ENCODE peak calls at places on chromosomes 1 and 21, in nine cellular contexts. One of them, this sample, is unnamed.

GRCh38 chr1:153058154-153058553 is 842 bp upstream of the SPRR2A start:
- DNase-seq in CD4-positive, CD25-positive, alpha-beta regulatory T cell: no peak
- DNase-seq in HuH-7: no peak
- DNase-seq in head of caudate nucleus: no peak
- DNase-seq in D341Med: no peak
- DNase-seq in GM10248: no peak
- DNase-seq in transverse colon: no peak
- DNase-seq in activated effector memory CD4-positive, alpha-beta T cell treated with anti-CD3 and anti-CD28 coated beads, Interleukin-2, amount 50 U/mL, for 16 hours: no peak
- DNase-seq in NCI-H1694: no peak
- DNase-seq in this sample: no peak

GRCh38 chr1:201054030-201054635 is 30.6 kb upstream of the KIF21B start:
- DNase-seq in CD4-positive, CD25-positive, alpha-beta regulatory T cell: no peak
- DNase-seq in head of caudate nucleus: no peak
- DNase-seq in activated effector memory CD4-positive, alpha-beta T cell treated with anti-CD3 and anti-CD28 coated beads, Interleukin-2, amount 50 U/mL, for 16 hours: no peak
- DNase-seq in transverse colon: no peak
- DNase-seq in NCI-H1694: no peak
- DNase-seq in HuH-7: no peak
- DNase-seq in D341Med: no peak
- DNase-seq in GM10248: no peak
- DNase-seq in this sample: no peak

GRCh38 chr1:51237714-51238403 is 1.8 kb downstream of the RNF11 start:
- DNase-seq in NCI-H1694: no peak
- DNase-seq in transverse colon: no peak
- DNase-seq in GM10248: no peak
- DNase-seq in CD4-positive, CD25-positive, alpha-beta regulatory T cell: peak
- DNase-seq in HuH-7: no peak
- DNase-seq in D341Med: peak
- DNase-seq in head of caudate nucleus: no peak
- DNase-seq in activated effector memory CD4-positive, alpha-beta T cell treated with anti-CD3 and anti-CD28 coated beads, Interleukin-2, amount 50 U/mL, for 16 hours: no peak
- DNase-seq in this sample: peak

GRCh38 chr1:210654176-210654786 is 325.6 kb downstream of the HHAT start:
- DNase-seq in CD4-positive, CD25-positive, alpha-beta regulatory T cell: peak
- DNase-seq in D341Med: no peak
- DNase-seq in HuH-7: no peak
- DNase-seq in activated effector memory CD4-positive, alpha-beta T cell treated with anti-CD3 and anti-CD28 coated beads, Interleukin-2, amount 50 U/mL, for 16 hours: no peak
- DNase-seq in transverse colon: no peak
- DNase-seq in NCI-H1694: no peak
- DNase-seq in GM10248: no peak
- DNase-seq in head of caudate nucleus: no peak
- DNase-seq in this sample: no peak

GRCh38 chr1:25204797-25205441 is 27.4 kb downstream of the SYF2 start:
- DNase-seq in transverse colon: no peak
- DNase-seq in head of caudate nucleus: no peak
- DNase-seq in HuH-7: peak
- DNase-seq in GM10248: peak
- DNase-seq in CD4-positive, CD25-positive, alpha-beta regulatory T cell: peak
- DNase-seq in NCI-H1694: peak
- DNase-seq in activated effector memory CD4-positive, alpha-beta T cell treated with anti-CD3 and anti-CD28 coated beads, Interleukin-2, amount 50 U/mL, for 16 hours: no peak
- DNase-seq in D341Med: peak
- DNase-seq in this sample: peak

GRCh38 chr1:170219163-170219562 is 73.4 kb downstream of the NTMT2 start:
- DNase-seq in D341Med: no peak
- DNase-seq in HuH-7: no peak
- DNase-seq in NCI-H1694: no peak
- DNase-seq in CD4-positive, CD25-positive, alpha-beta regulatory T cell: no peak
- DNase-seq in activated effector memory CD4-positive, alpha-beta T cell treated with anti-CD3 and anti-CD28 coated beads, Interleukin-2, amount 50 U/mL, for 16 hours: no peak
- DNase-seq in transverse colon: no peak
- DNase-seq in head of caudate nucleus: no peak
- DNase-seq in GM10248: no peak
- DNase-seq in this sample: no peak

GRCh38 chr21:45514311-45515021 is 27.8 kb downstream of the SLC19A1 start:
- DNase-seq in D341Med: no peak
- DNase-seq in activated effector memory CD4-positive, alpha-beta T cell treated with anti-CD3 and anti-CD28 coated beads, Interleukin-2, amount 50 U/mL, for 16 hours: no peak
- DNase-seq in CD4-positive, CD25-positive, alpha-beta regulatory T cell: no peak
- DNase-seq in head of caudate nucleus: peak
- DNase-seq in NCI-H1694: no peak
- DNase-seq in GM10248: no peak
- DNase-seq in HuH-7: no peak
- DNase-seq in transverse colon: no peak
- DNase-seq in this sample: no peak

GRCh38 chr21:46661211-46661625 is 25.7 kb downstream of the PRMT2 start:
- DNase-seq in head of caudate nucleus: peak
- DNase-seq in activated effector memory CD4-positive, alpha-beta T cell treated with anti-CD3 and anti-CD28 coated beads, Interleukin-2, amount 50 U/mL, for 16 hours: no peak
- DNase-seq in GM10248: peak
- DNase-seq in CD4-positive, CD25-positive, alpha-beta regulatory T cell: peak
- DNase-seq in NCI-H1694: no peak
- DNase-seq in D341Med: peak
- DNase-seq in HuH-7: no peak
- DNase-seq in transverse colon: peak
- DNase-seq in this sample: peak

GRCh38 chr1:45870500-45870899 is 67.1 kb downstream of the MAST2 start:
- DNase-seq in CD4-positive, CD25-positive, alpha-beta regulatory T cell: no peak
- DNase-seq in NCI-H1694: no peak
- DNase-seq in transverse colon: no peak
- DNase-seq in head of caudate nucleus: no peak
- DNase-seq in D341Med: no peak
- DNase-seq in HuH-7: no peak
- DNase-seq in GM10248: no peak
- DNase-seq in activated effector memory CD4-positive, alpha-beta T cell treated with anti-CD3 and anti-CD28 coated beads, Interleukin-2, amount 50 U/mL, for 16 hours: no peak
- DNase-seq in this sample: no peak

GRCh38 chr1:79204774-79205173 is 198.2 kb upstream of the ADGRL4 start:
- DNase-seq in D341Med: no peak
- DNase-seq in transverse colon: no peak
- DNase-seq in GM10248: no peak
- DNase-seq in activated effector memory CD4-positive, alpha-beta T cell treated with anti-CD3 and anti-CD28 coated beads, Interleukin-2, amount 50 U/mL, for 16 hours: no peak
- DNase-seq in NCI-H1694: no peak
- DNase-seq in head of caudate nucleus: no peak
- DNase-seq in HuH-7: no peak
- DNase-seq in CD4-positive, CD25-positive, alpha-beta regulatory T cell: no peak
- DNase-seq in this sample: no peak

GRCh38 chr1:20426923-20427322 is 59.1 kb downstream of the CAMK2N1 start:
- DNase-seq in GM10248: no peak
- DNase-seq in HuH-7: no peak
- DNase-seq in head of caudate nucleus: no peak
- DNase-seq in transverse colon: no peak
- DNase-seq in D341Med: no peak
- DNase-seq in activated effector memory CD4-positive, alpha-beta T cell treated with anti-CD3 and anti-CD28 coated beads, Interleukin-2, amount 50 U/mL, for 16 hours: no peak
- DNase-seq in CD4-positive, CD25-positive, alpha-beta regulatory T cell: peak
- DNase-seq in NCI-H1694: no peak
- DNase-seq in this sample: peak

GRCh38 chr21:30497065-30497464 is at the start of gene KRTAP19-4:
- DNase-seq in head of caudate nucleus: no peak
- DNase-seq in CD4-positive, CD25-positive, alpha-beta regulatory T cell: no peak
- DNase-seq in transverse colon: no peak
- DNase-seq in activated effector memory CD4-positive, alpha-beta T cell treated with anti-CD3 and anti-CD28 coated beads, Interleukin-2, amount 50 U/mL, for 16 hours: no peak
- DNase-seq in HuH-7: no peak
- DNase-seq in NCI-H1694: no peak
- DNase-seq in D341Med: no peak
- DNase-seq in GM10248: no peak
- DNase-seq in this sample: no peak

GRCh38 chr1:232880354-232880753 is 70.1 kb upstream of the NTPCR start:
- DNase-seq in GM10248: no peak
- DNase-seq in HuH-7: peak
- DNase-seq in activated effector memory CD4-positive, alpha-beta T cell treated with anti-CD3 and anti-CD28 coated beads, Interleukin-2, amount 50 U/mL, for 16 hours: no peak
- DNase-seq in CD4-positive, CD25-positive, alpha-beta regulatory T cell: peak
- DNase-seq in head of caudate nucleus: peak
- DNase-seq in D341Med: peak
- DNase-seq in NCI-H1694: peak
- DNase-seq in transverse colon: peak
- DNase-seq in this sample: peak

GRCh38 chr1:77016371-77016770 is 149.1 kb downstream of the ST6GALNAC5 start:
- DNase-seq in head of caudate nucleus: no peak
- DNase-seq in HuH-7: no peak
- DNase-seq in transverse colon: no peak
- DNase-seq in GM10248: no peak
- DNase-seq in activated effector memory CD4-positive, alpha-beta T cell treated with anti-CD3 and anti-CD28 coated beads, Interleukin-2, amount 50 U/mL, for 16 hours: no peak
- DNase-seq in NCI-H1694: peak
- DNase-seq in CD4-positive, CD25-positive, alpha-beta regulatory T cell: no peak
- DNase-seq in D341Med: peak
- DNase-seq in this sample: no peak

GRCh38 chr1:178599745-178600144 is 86.8 kb downstream of the TEX35 start:
- DNase-seq in activated effector memory CD4-positive, alpha-beta T cell treated with anti-CD3 and anti-CD28 coated beads, Interleukin-2, amount 50 U/mL, for 16 hours: no peak
- DNase-seq in NCI-H1694: no peak
- DNase-seq in transverse colon: no peak
- DNase-seq in GM10248: no peak
- DNase-seq in CD4-positive, CD25-positive, alpha-beta regulatory T cell: no peak
- DNase-seq in D341Med: no peak
- DNase-seq in HuH-7: no peak
- DNase-seq in head of caudate nucleus: no peak
- DNase-seq in this sample: no peak

GRCh38 chr1:110083453-110084225 is 13.2 kb upstream of the ALX3 start:
- DNase-seq in NCI-H1694: no peak
- DNase-seq in transverse colon: no peak
- DNase-seq in head of caudate nucleus: no peak
- DNase-seq in D341Med: no peak
- DNase-seq in GM10248: no peak
- DNase-seq in activated effector memory CD4-positive, alpha-beta T cell treated with anti-CD3 and anti-CD28 coated beads, Interleukin-2, amount 50 U/mL, for 16 hours: no peak
- DNase-seq in CD4-positive, CD25-positive, alpha-beta regulatory T cell: no peak
- DNase-seq in HuH-7: no peak
- DNase-seq in this sample: peak

GRCh38 chr1:116207126-116207735 is 96.0 kb downstream of the MAB21L3 start:
- DNase-seq in transverse colon: no peak
- DNase-seq in HuH-7: no peak
- DNase-seq in CD4-positive, CD25-positive, alpha-beta regulatory T cell: no peak
- DNase-seq in head of caudate nucleus: no peak
- DNase-seq in activated effector memory CD4-positive, alpha-beta T cell treated with anti-CD3 and anti-CD28 coated beads, Interleukin-2, amount 50 U/mL, for 16 hours: no peak
- DNase-seq in NCI-H1694: no peak
- DNase-seq in D341Med: no peak
- DNase-seq in GM10248: no peak
- DNase-seq in this sample: no peak

GRCh38 chr1:6108937-6109636 is 63.4 kb downstream of the KCNAB2 start:
- DNase-seq in D341Med: peak
- DNase-seq in NCI-H1694: peak
- DNase-seq in activated effector memory CD4-positive, alpha-beta T cell treated with anti-CD3 and anti-CD28 coated beads, Interleukin-2, amount 50 U/mL, for 16 hours: peak
- DNase-seq in GM10248: peak
- DNase-seq in transverse colon: peak
- DNase-seq in CD4-positive, CD25-positive, alpha-beta regulatory T cell: peak
- DNase-seq in HuH-7: peak
- DNase-seq in head of caudate nucleus: no peak
- DNase-seq in this sample: peak

GRCh38 chr21:35189077-35189863 is 140.2 kb upstream of the RUNX1 start:
- DNase-seq in D341Med: no peak
- DNase-seq in transverse colon: no peak
- DNase-seq in GM10248: peak
- DNase-seq in CD4-positive, CD25-positive, alpha-beta regulatory T cell: no peak
- DNase-seq in activated effector memory CD4-positive, alpha-beta T cell treated with anti-CD3 and anti-CD28 coated beads, Interleukin-2, amount 50 U/mL, for 16 hours: no peak
- DNase-seq in head of caudate nucleus: no peak
- DNase-seq in NCI-H1694: no peak
- DNase-seq in HuH-7: no peak
- DNase-seq in this sample: peak

GRCh38 chr21:41659791-41660560 is 106.9 kb downstream of the RIPK4 start:
- DNase-seq in activated effector memory CD4-positive, alpha-beta T cell treated with anti-CD3 and anti-CD28 coated beads, Interleukin-2, amount 50 U/mL, for 16 hours: no peak
- DNase-seq in transverse colon: no peak
- DNase-seq in CD4-positive, CD25-positive, alpha-beta regulatory T cell: no peak
- DNase-seq in HuH-7: no peak
- DNase-seq in head of caudate nucleus: no peak
- DNase-seq in NCI-H1694: no peak
- DNase-seq in GM10248: no peak
- DNase-seq in D341Med: peak
- DNase-seq in this sample: peak

GRCh38 chr1:15758537-15758936 is at the start of gene FBLIM1:
- DNase-seq in CD4-positive, CD25-positive, alpha-beta regulatory T cell: no peak
- DNase-seq in transverse colon: no peak
- DNase-seq in D341Med: peak
- DNase-seq in head of caudate nucleus: no peak
- DNase-seq in activated effector memory CD4-positive, alpha-beta T cell treated with anti-CD3 and anti-CD28 coated beads, Interleukin-2, amount 50 U/mL, for 16 hours: no peak
- DNase-seq in HuH-7: no peak
- DNase-seq in GM10248: no peak
- DNase-seq in NCI-H1694: no peak
- DNase-seq in this sample: peak

GRCh38 chr21:33836408-33836807 is 79.2 kb downstream of the ATP5PO start:
- DNase-seq in CD4-positive, CD25-positive, alpha-beta regulatory T cell: no peak
- DNase-seq in GM10248: no peak
- DNase-seq in HuH-7: no peak
- DNase-seq in transverse colon: no peak
- DNase-seq in D341Med: no peak
- DNase-seq in head of caudate nucleus: no peak
- DNase-seq in NCI-H1694: no peak
- DNase-seq in activated effector memory CD4-positive, alpha-beta T cell treated with anti-CD3 and anti-CD28 coated beads, Interleukin-2, amount 50 U/mL, for 16 hours: no peak
- DNase-seq in this sample: no peak

GRCh38 chr1:151972533-151973270 is 21.0 kb downstream of the S100A10 start:
- DNase-seq in HuH-7: no peak
- DNase-seq in GM10248: no peak
- DNase-seq in CD4-positive, CD25-positive, alpha-beta regulatory T cell: peak
- DNase-seq in transverse colon: peak
- DNase-seq in NCI-H1694: no peak
- DNase-seq in activated effector memory CD4-positive, alpha-beta T cell treated with anti-CD3 and anti-CD28 coated beads, Interleukin-2, amount 50 U/mL, for 16 hours: peak
- DNase-seq in head of caudate nucleus: no peak
- DNase-seq in D341Med: no peak
- DNase-seq in this sample: peak

GRCh38 chr1:157880621-157881020 is 39.0 kb upstream of the CD5L start:
- DNase-seq in CD4-positive, CD25-positive, alpha-beta regulatory T cell: no peak
- DNase-seq in NCI-H1694: no peak
- DNase-seq in GM10248: no peak
- DNase-seq in D341Med: no peak
- DNase-seq in transverse colon: no peak
- DNase-seq in head of caudate nucleus: no peak
- DNase-seq in activated effector memory CD4-positive, alpha-beta T cell treated with anti-CD3 and anti-CD28 coated beads, Interleukin-2, amount 50 U/mL, for 16 hours: no peak
- DNase-seq in HuH-7: no peak
- DNase-seq in this sample: no peak

GRCh38 chr1:17834561-17835100 is 79.5 kb downstream of the ACTL8 start:
- DNase-seq in transverse colon: no peak
- DNase-seq in NCI-H1694: no peak
- DNase-seq in D341Med: no peak
- DNase-seq in GM10248: no peak
- DNase-seq in activated effector memory CD4-positive, alpha-beta T cell treated with anti-CD3 and anti-CD28 coated beads, Interleukin-2, amount 50 U/mL, for 16 hours: no peak
- DNase-seq in HuH-7: no peak
- DNase-seq in head of caudate nucleus: no peak
- DNase-seq in CD4-positive, CD25-positive, alpha-beta regulatory T cell: no peak
- DNase-seq in this sample: no peak

GRCh38 chr1:160400646-160401486 is 502 bp downstream of the VANGL2 start:
- DNase-seq in D341Med: peak
- DNase-seq in NCI-H1694: no peak
- DNase-seq in CD4-positive, CD25-positive, alpha-beta regulatory T cell: no peak
- DNase-seq in activated effector memory CD4-positive, alpha-beta T cell treated with anti-CD3 and anti-CD28 coated beads, Interleukin-2, amount 50 U/mL, for 16 hours: no peak
- DNase-seq in GM10248: no peak
- DNase-seq in head of caudate nucleus: no peak
- DNase-seq in HuH-7: peak
- DNase-seq in transverse colon: peak
- DNase-seq in this sample: peak

GRCh38 chr1:113872219-113872934 is 865 bp upstream of the PTPN22 start:
- DNase-seq in HuH-7: no peak
- DNase-seq in head of caudate nucleus: no peak
- DNase-seq in GM10248: no peak
- DNase-seq in D341Med: no peak
- DNase-seq in NCI-H1694: no peak
- DNase-seq in activated effector memory CD4-positive, alpha-beta T cell treated with anti-CD3 and anti-CD28 coated beads, Interleukin-2, amount 50 U/mL, for 16 hours: no peak
- DNase-seq in transverse colon: no peak
- DNase-seq in CD4-positive, CD25-positive, alpha-beta regulatory T cell: peak
- DNase-seq in this sample: no peak

GRCh38 chr1:92695104-92695503 is 89.8 kb downstream of the EVI5 start:
- DNase-seq in HuH-7: no peak
- DNase-seq in NCI-H1694: no peak
- DNase-seq in D341Med: no peak
- DNase-seq in activated effector memory CD4-positive, alpha-beta T cell treated with anti-CD3 and anti-CD28 coated beads, Interleukin-2, amount 50 U/mL, for 16 hours: no peak
- DNase-seq in CD4-positive, CD25-positive, alpha-beta regulatory T cell: no peak
- DNase-seq in transverse colon: no peak
- DNase-seq in head of caudate nucleus: no peak
- DNase-seq in GM10248: no peak
- DNase-seq in this sample: peak

GRCh38 chr1:1543706-1544099 is 3.3 kb upstream of the TMEM240 start:
- DNase-seq in activated effector memory CD4-positive, alpha-beta T cell treated with anti-CD3 and anti-CD28 coated beads, Interleukin-2, amount 50 U/mL, for 16 hours: no peak
- DNase-seq in transverse colon: no peak
- DNase-seq in NCI-H1694: no peak
- DNase-seq in D341Med: no peak
- DNase-seq in HuH-7: no peak
- DNase-seq in CD4-positive, CD25-positive, alpha-beta regulatory T cell: no peak
- DNase-seq in GM10248: no peak
- DNase-seq in head of caudate nucleus: no peak
- DNase-seq in this sample: no peak

GRCh38 chr1:175978926-175979325 is 228.2 kb downstream of the COP1 start:
- DNase-seq in HuH-7: no peak
- DNase-seq in GM10248: no peak
- DNase-seq in D341Med: no peak
- DNase-seq in activated effector memory CD4-positive, alpha-beta T cell treated with anti-CD3 and anti-CD28 coated beads, Interleukin-2, amount 50 U/mL, for 16 hours: no peak
- DNase-seq in transverse colon: no peak
- DNase-seq in head of caudate nucleus: no peak
- DNase-seq in NCI-H1694: no peak
- DNase-seq in CD4-positive, CD25-positive, alpha-beta regulatory T cell: no peak
- DNase-seq in this sample: no peak

This sample was measured in fibroblast of lung.